ENCODE peak calls at places on chromosomes 7 and 10, in eight cellular contexts. X, B, U, I, T, Q, S and A are unnamed samples.

GRCh38 chr10:69359089-69360025 is 57.4 kb downstream of the TACR2 start:
- DNase-seq in B (no peak), I (no peak), U (no peak), T (no peak), Q (no peak), X (no peak), S (no peak), A (peak)

GRCh38 chr7:50793115-50793946 is 10.6 kb upstream of the GRB10 start:
- DNase-seq in X (peak), B (peak), I (peak), S (no peak), Q (peak), U (no peak), T (no peak), A (peak)

GRCh38 chr10:117653170-117653515 is 110.6 kb downstream of the EMX2 start:
- DNase-seq in T (peak), S (peak), B (peak), I (no peak), Q (no peak), X (peak), U (peak), A (peak)

GRCh38 chr10:60513281-60513680 is 123.6 kb upstream of the ANK3 start:
- DNase-seq in X (no peak), I (no peak), S (peak), T (no peak), U (no peak), Q (no peak), B (no peak), A (peak)

GRCh38 chr10:78065616-78066410 is 32.1 kb downstream of the RPS24 start:
- DNase-seq in U (no peak), I (peak), B (no peak), Q (no peak), X (no peak), S (no peak), T (no peak), A (peak)

GRCh38 chr10:122441961-122442360 is 12.5 kb upstream of the ARMS2 start:
- DNase-seq in T (peak), S (no peak), U (no peak), Q (no peak), X (peak), B (peak), I (no peak), A (no peak)

GRCh38 chr7:22811746-22812280 is 10.8 kb downstream of the TOMM7 start:
- DNase-seq in B (no peak), T (no peak), I (no peak), S (no peak), U (no peak), X (no peak), Q (no peak), A (no peak)

GRCh38 chr7:17623546-17624185 is 316.6 kb downstream of the SNX13 start:
- DNase-seq in B (peak), T (no peak), S (no peak), Q (no peak), U (no peak), X (no peak), I (no peak), A (no peak)

GRCh38 chr10:114477285-114477684 is 73.0 kb upstream of the AFAP1L2 start:
- DNase-seq in U (no peak), B (no peak), X (no peak), T (peak), S (no peak), Q (no peak), I (no peak), A (no peak)

GRCh38 chr7:143380264-143380645 is 890 bp upstream of the ZYX start:
- DNase-seq in X (peak), T (peak), I (peak), B (peak), U (peak), S (peak), Q (peak), A (peak)

GRCh38 chr7:143379607-143380263 is 1.4 kb upstream of the ZYX start:
- DNase-seq in U (peak), T (no peak), Q (no peak), I (no peak), S (no peak), X (no peak), B (peak), A (no peak)

GRCh38 chr7:143381427-143382125 is 431 bp downstream of the ZYX start:
- DNase-seq in T (no peak), X (peak), B (peak), I (no peak), U (no peak), Q (no peak), S (no peak), A (no peak)

GRCh38 chr7:143382126-143382790 is 1.1 kb downstream of the ZYX start:
- DNase-seq in I (peak), T (no peak), Q (no peak), U (no peak), S (no peak), X (no peak), B (no peak), A (no peak)

GRCh38 chr7:143380646-143381426 is at the start of gene ZYX:
- DNase-seq in X (peak), B (peak), U (peak), I (peak), T (peak), S (peak), Q (peak), A (peak)
- TF ChIP-seq POLR2A in X (peak), B (peak), U (no peak), I (peak), T (peak), S (peak), Q (no peak), A (peak)

GRCh38 chr10:93435621-93436385 is 46.3 kb downstream of the MYOF start:
- DNase-seq in I (no peak), B (peak), Q (no peak), X (peak), T (peak), S (no peak), U (no peak), A (peak)

GRCh38 chr10:93437000-93437945 is 44.9 kb downstream of the MYOF start:
- DNase-seq in Q (peak), U (peak), B (peak), I (no peak), T (peak), X (peak), S (no peak), A (peak)

GRCh38 chr10:93436577-93436976 is 45.6 kb downstream of the MYOF start:
- DNase-seq in B (peak), U (no peak), T (no peak), I (no peak), Q (no peak), S (no peak), X (peak), A (peak)

GRCh38 chr10:93438796-93439253 is 43.3 kb downstream of the MYOF start:
- DNase-seq in U (peak), B (peak), Q (no peak), T (no peak), X (no peak), I (peak), S (no peak), A (no peak)

GRCh38 chr10:93437946-93438795 is 44.0 kb downstream of the MYOF start:
- DNase-seq in B (peak), U (no peak), T (no peak), S (no peak), I (no peak), Q (peak), X (peak), A (no peak)
- TF ChIP-seq MAX in B (no peak), U (no peak), T (no peak), S (no peak), I (no peak), Q (no peak), X (no peak), A (no peak)

GRCh38 chr10:5187852-5188251 is 2.9 kb upstream of the AKR1C8 start:
- DNase-seq in S (no peak), U (no peak), I (no peak), Q (no peak), X (no peak), B (no peak), T (no peak), A (no peak)
- TF ChIP-seq POLR2A in S (no peak), U (no peak), I (no peak), Q (no peak), X (no peak), B (no peak), T (no peak), A (no peak)

DNA sequence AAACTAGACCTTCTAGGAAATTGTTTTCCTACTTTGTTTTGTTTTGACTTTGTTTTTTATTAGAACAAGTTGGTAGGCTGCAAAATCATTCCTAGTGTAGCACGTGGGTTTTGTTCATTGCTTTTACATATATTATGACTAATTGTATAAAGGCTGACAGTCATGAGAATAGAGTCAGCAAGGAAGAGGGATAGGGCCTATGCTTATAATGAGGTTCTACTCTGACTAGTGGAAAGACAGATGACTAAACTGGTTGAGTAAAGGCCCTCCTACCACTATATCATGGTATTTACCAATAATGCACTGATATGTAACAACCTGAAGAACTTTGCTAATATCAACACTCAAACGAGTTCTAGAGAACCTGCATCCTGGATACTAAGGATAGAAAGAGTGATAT is 175.4 kb upstream of the TARP start:
- DNase-seq in S (no peak), B (no peak), U (no peak), I (no peak), Q (no peak), T (no peak), X (no peak), A (no peak)
- TF ChIP-seq MAX in S (no peak), B (no peak), U (no peak), I (no peak), Q (no peak), T (no peak), X (no peak), A (no peak)

GRCh38 chr10:88979153-88979562 is 11.4 kb upstream of the FAS start:
- DNase-seq in I (no peak), Q (no peak), T (no peak), X (no peak), S (no peak), U (no peak), B (no peak), A (no peak)
- TF ChIP-seq POLR2A in I (no peak), Q (no peak), T (no peak), X (no peak), S (no peak), U (no peak), B (no peak), A (no peak)

GRCh38 chr10:690227-691161 is 1.0 kb upstream of the DIP2C start:
- DNase-seq in Q (no peak), X (no peak), B (no peak), S (no peak), I (no peak), T (no peak), U (no peak), A (no peak)

GRCh38 chr10:687583-688286 is 1.7 kb downstream of the DIP2C start:
- DNase-seq in U (no peak), Q (no peak), X (no peak), B (no peak), S (no peak), I (no peak), T (no peak), A (no peak)

GRCh38 chr10:689433-690226 is at the start of gene DIP2C:
- DNase-seq in U (peak), S (no peak), B (peak), Q (peak), T (peak), I (no peak), X (peak), A (no peak)

GRCh38 chr10:688287-688620 is 1.2 kb downstream of the DIP2C start:
- DNase-seq in X (no peak), B (no peak), I (no peak), S (no peak), T (no peak), U (no peak), Q (no peak), A (no peak)

GRCh38 chr10:688621-689426 is 644 bp downstream of the DIP2C start:
- DNase-seq in B (peak), U (no peak), T (no peak), Q (peak), I (no peak), X (peak), S (no peak), A (no peak)
- TF ChIP-seq MAX in B (no peak), U (peak), T (peak), Q (peak), I (no peak), X (no peak), S (no peak), A (no peak)

GRCh38 chr7:27740449-27741086 is 606 bp downstream of the TAX1BP1 start:
- DNase-seq in T (peak), U (peak), B (peak), X (peak), Q (peak), I (peak), S (peak), A (peak)
- TF ChIP-seq POLR2A in T (peak), U (no peak), B (peak), X (no peak), Q (no peak), I (peak), S (peak), A (peak)